ENCODE peak calls at places on chromosomes 12 and 14, in eight cellular contexts. Q is non-pigmented ciliary epithelial cell, U is NCI-H69, K is A549, L is epithelial cell of esophagus, T is stromal cell of bone marrow, A is substantia nigra, W is AG10803. H is an unnamed sample.

GRCh38 chr12:91986084-91986483 is 159.6 kb downstream of the BTG1 start:
- DNase-seq in W (peak), U (no peak), T (no peak), A (no peak), K (peak), L (peak), Q (no peak), H (no peak)

GRCh38 chr14:70916776-70917175 is 9.5 kb downstream of the PCNX1 start:
- DNase-seq in A (no peak), U (no peak), T (no peak), K (no peak), Q (no peak), L (no peak), W (no peak), H (no peak)

GRCh38 chr12:80622271-80622670 is 85.2 kb upstream of the MYF6 start:
- DNase-seq in U (peak), T (no peak), Q (no peak), L (peak), A (no peak), W (peak), K (no peak), H (peak)

GRCh38 chr12:113165521-113166450 is 16.3 kb downstream of the CFAP73 start:
- DNase-seq in L (no peak), K (no peak), Q (no peak), U (no peak), T (no peak), A (no peak), W (no peak), H (no peak)

GRCh38 chr12:48350249-48351021 is at the start of gene ZNF641:
- DNase-seq in Q (no peak), T (peak), U (peak), W (peak), A (peak), L (peak), K (peak), H (peak)

GRCh38 chr12:60834372-60834771 is 1238.5 kb downstream of the SLC16A7 start:
- DNase-seq in U (no peak), A (no peak), K (no peak), T (no peak), L (no peak), W (no peak), Q (no peak), H (no peak)

GRCh38 chr12:103310871-103311270 is 184.9 kb downstream of the C12orf42 start:
- DNase-seq in L (no peak), U (no peak), K (no peak), T (no peak), Q (no peak), W (no peak), A (no peak), H (no peak)

GRCh38 chr12:51883998-51884675 is 3.8 kb upstream of the ANKRD33 start:
- DNase-seq in A (no peak), U (no peak), W (no peak), K (no peak), Q (no peak), T (no peak), L (no peak), H (no peak)

GRCh38 chr14:23535943-23536342 is 15.6 kb downstream of the ZFHX2 start:
- DNase-seq in K (no peak), T (no peak), Q (no peak), L (no peak), A (no peak), W (no peak), U (no peak), H (no peak)

GRCh38 chr12:122862872-122863701 is 27.8 kb downstream of the HIP1R start:
- DNase-seq in W (no peak), T (no peak), A (no peak), U (peak), Q (no peak), K (no peak), L (peak), H (no peak)

GRCh38 chr12:104677441-104678089 is 220.8 kb downstream of the CHST11 start:
- DNase-seq in L (peak), W (no peak), U (no peak), A (no peak), K (no peak), T (no peak), Q (no peak), H (no peak)